ENCODE peak calls at places on chromosome 13, in nine cellular contexts. O is AG09309; F is IMR-90; W is left cardiac atrium; I is activated naive CD4-positive, alpha-beta T cell treated with anti-CD3 and anti-CD28 coated beads, Interleukin-2, amount 10 ng/mL, durations not matched to agents 7 days and 5 days; P is heart right ventricle; T is COR-L47; M is ELR; X is NCI-H1105. A is an unnamed sample.

GRCh38 chr13:58935689-58936088 is 1228.0 kb downstream of the DIAPH3 start:
- DNase-seq in M (no peak), F (no peak), O (no peak), I (no peak), P (no peak), X (no peak), W (no peak), T (no peak), A (no peak)

GRCh38 chr13:32019612-32020233 is 11.9 kb upstream of the FRY start:
- DNase-seq in F (peak; percentile 81), O (no peak), W (peak; percentile 46), P (peak; percentile 58), T (peak; percentile 52), I (peak; percentile 55), M (peak; percentile 60), X (no peak), A (peak; percentile 10)

GRCh38 chr13:50584856-50585580 is 258.5 kb downstream of the DLEU7 start:
- DNase-seq in I (no peak), X (no peak), F (no peak), P (no peak), T (no peak), O (no peak), W (no peak), M (no peak), A (no peak)

GRCh38 chr13:51590966-51591627 is 6.8 kb downstream of the WDFY2 start:
- DNase-seq in X (no peak), P (peak; percentile 30), O (peak; percentile 96), M (peak; percentile 92), I (no peak), F (peak; percentile 90), W (peak; percentile 24), T (no peak), A (no peak)

GRCh38 chr13:50187352-50188029 is 172.2 kb downstream of the KCNRG start:
- DNase-seq in P (no peak), T (no peak), I (no peak), O (no peak), X (no peak), F (no peak), W (no peak), M (no peak), A (no peak)

GRCh38 chr13:111038887-111039286 is 76.2 kb upstream of the ARHGEF7 start:
- DNase-seq in M (no peak), T (no peak), I (no peak), W (no peak), X (no peak), P (no peak), F (no peak), O (no peak), A (no peak)

GRCh38 chr13:94481966-94482365 is 2.5 kb upstream of the DCT start:
- DNase-seq in P (no peak), T (no peak), O (peak; percentile 31), X (no peak), M (peak; percentile 48), F (peak; percentile 66), W (peak; percentile 43), I (no peak), A (no peak)

GRCh38 chr13:71865858-71866172 is 1.2 kb downstream of the DACH1 start:
- DNase-seq in X (no peak), T (no peak), M (peak; percentile 7), I (peak; percentile 22), P (peak; percentile 15), F (no peak), W (peak; percentile 16), O (no peak), A (no peak)

GRCh38 chr13:36355632-36356031 is 9.4 kb upstream of the SPART start:
- DNase-seq in F (no peak), T (no peak), M (no peak), P (no peak), I (no peak), X (no peak), W (no peak), O (no peak), A (no peak)

GRCh38 chr13:76697277-76697676 is 188.9 kb downstream of the KCTD12 start:
- DNase-seq in W (no peak), M (no peak), T (no peak), O (no peak), F (no peak), P (no peak), I (no peak), X (no peak), A (peak; percentile 7)

GRCh38 chr13:99075268-99076191 is 97.7 kb upstream of the DOCK9 start:
- DNase-seq in M (no peak), W (no peak), F (no peak), X (no peak), P (no peak), T (no peak), I (peak; percentile 54), O (no peak), A (no peak)

GRCh38 chr13:46124967-46125933 is 20.4 kb upstream of the CPB2 start:
- DNase-seq in T (no peak), O (no peak), M (peak; percentile 17), W (no peak), I (no peak), P (no peak), X (no peak), F (no peak), A (no peak)

GRCh38 chr13:20405691-20406090 is 120.0 kb downstream of the CRYL1 start:
- DNase-seq in T (no peak), X (no peak), O (no peak), F (no peak), I (no peak), P (no peak), M (no peak), W (no peak), A (no peak)

GRCh38 chr13:67001363-67001762 is 228.8 kb downstream of the PCDH9 start:
- DNase-seq in P (no peak), O (no peak), T (no peak), F (no peak), M (no peak), I (no peak), W (no peak), X (no peak), A (no peak)

GRCh38 chr13:76668716-76669115 is 217.5 kb downstream of the KCTD12 start:
- DNase-seq in P (no peak), T (no peak), M (no peak), F (no peak), I (no peak), W (no peak), O (no peak), X (no peak), A (no peak)

GRCh38 chr13:29362849-29363604 is 232.5 kb downstream of the SLC7A1 start:
- DNase-seq in X (peak; percentile 42), I (peak; percentile 55), T (peak; percentile 34), W (peak; percentile 31), O (no peak), F (peak; percentile 44), M (peak; percentile 66), P (peak; percentile 24), A (peak; percentile 53)

GRCh38 chr13:31179754-31180153 is 18.1 kb upstream of the HSPH1 start:
- DNase-seq in T (no peak), F (no peak), X (no peak), M (no peak), O (no peak), P (no peak), I (no peak), W (no peak), A (peak; percentile 33)

GRCh38 chr13:70353096-70353495 is 244.8 kb upstream of the KLHL1 start:
- DNase-seq in X (no peak), T (no peak), M (no peak), I (no peak), F (no peak), W (no peak), P (no peak), O (no peak), A (no peak)

GRCh38 chr13:26327905-26328304 is 74.0 kb downstream of the CDK8 start:
- DNase-seq in F (no peak), O (no peak), T (no peak), M (no peak), W (no peak), P (no peak), I (no peak), X (no peak), A (no peak)

GRCh38 chr13:78608705-78609463 is 5.5 kb upstream of the POU4F1 start:
- DNase-seq in P (no peak), T (no peak), I (no peak), X (no peak), W (no peak), M (peak; percentile 36), F (no peak), O (no peak), A (no peak)

GRCh38 chr13:113723400-113724015 is 35.5 kb upstream of the TMEM255B start:
- DNase-seq in X (no peak), M (no peak), P (no peak), F (no peak), I (no peak), T (no peak), W (no peak), O (no peak), A (no peak)

GRCh38 chr13:99085846-99086148 is 107.9 kb upstream of the DOCK9 start:
- DNase-seq in I (no peak), F (no peak), P (peak; percentile 28), O (no peak), W (no peak), X (no peak), T (no peak), M (no peak), A (no peak)

GRCh38 chr13:99995503-99996176 is 14.1 kb downstream of the ZIC2 start:
- DNase-seq in O (no peak), T (peak; percentile 57), I (no peak), M (no peak), F (no peak), X (no peak), W (no peak), P (no peak), A (no peak)

GRCh38 chr13:112053744-112054615 is 13.0 kb upstream of the SOX1 start:
- DNase-seq in F (no peak), P (no peak), X (no peak), M (no peak), I (no peak), T (no peak), W (no peak), O (no peak), A (no peak)

GRCh38 chr13:49256841-49257240 is 9.1 kb downstream of the CDADC1 start:
- DNase-seq in F (peak; percentile 10), P (no peak), W (no peak), O (no peak), M (no peak), I (no peak), T (no peak), X (no peak), A (no peak)

GRCh38 chr13:71704650-71705049 is 162.4 kb downstream of the DACH1 start:
- DNase-seq in F (no peak), X (no peak), P (no peak), I (no peak), O (no peak), W (no peak), M (no peak), T (no peak), A (no peak)

GRCh38 chr13:26923824-26924605 is 163.4 kb upstream of the GPR12 start:
- DNase-seq in P (peak; percentile 51), W (no peak), M (peak; percentile 28), F (peak; percentile 34), I (no peak), T (no peak), O (no peak), X (no peak), A (peak; percentile 32)

GRCh38 chr13:110044521-110045200 is 258.3 kb upstream of the IRS2 start:
- DNase-seq in M (no peak), O (peak; percentile 55), X (peak; percentile 82), T (peak; percentile 16), W (no peak), I (no peak), F (peak; percentile 16), P (no peak), A (no peak)

GRCh38 chr13:49436890-49437289 is 7.0 kb downstream of the CAB39L start:
- DNase-seq in M (peak; percentile 59), T (no peak), W (peak; percentile 48), X (no peak), O (no peak), P (no peak), I (no peak), F (peak; percentile 73), A (no peak)

GRCh38 chr13:64234255-64234654 is 2818.6 kb upstream of the PCDH20 start:
- DNase-seq in T (no peak), I (no peak), W (no peak), M (peak; percentile 88), F (peak; percentile 65), X (no peak), P (no peak), O (peak; percentile 11), A (no peak)

A was measured in RPMI8226.